ENCODE peak calls at places on chromosomes 2 and 18, in eight cellular contexts. P is breast epithelium, L is astrocyte of the spinal cord, Z is A549, Y is stomach, C is ovary, Q is GM23338, I is fibroblast of mammary gland. E is an unnamed sample.

GRCh38 chr2:108575132-108575966 is 41.1 kb downstream of the LIMS1 start:
- DNase-seq in P (no peak), Q (peak), Y (no peak), Z (peak), I (peak), L (peak), C (no peak), E (no peak)

GRCh38 chr2:206433686-206434085 is 9.6 kb upstream of the ADAM23 start:
- DNase-seq in Z (no peak), P (no peak), Y (no peak), L (no peak), Q (no peak), I (no peak), C (no peak), E (no peak)

GRCh38 chr2:201414099-201415023 is 36.9 kb downstream of the TRAK2 start:
- DNase-seq in C (no peak), L (peak), Q (no peak), I (peak), P (no peak), Z (no peak), Y (no peak), E (no peak)

GRCh38 chr2:163658556-163658955 is 77.3 kb downstream of the FIGN start:
- DNase-seq in I (no peak), Z (no peak), Y (no peak), Q (peak), P (no peak), C (no peak), L (no peak), E (no peak)

GRCh38 chr2:74399785-74400184 is 19.7 kb upstream of the DCTN1 start:
- DNase-seq in I (peak), Y (no peak), C (no peak), Z (peak), L (peak), P (no peak), Q (peak), E (no peak)

GRCh38 chr18:22141211-22141610 is 28.2 kb upstream of the GATA6 start:
- DNase-seq in Q (no peak), Y (no peak), C (no peak), P (no peak), L (no peak), Z (no peak), I (peak), E (no peak)

GRCh38 chr18:76443519-76444435 is 51.3 kb downstream of the ZNF516 start:
- DNase-seq in Y (no peak), L (no peak), Z (no peak), P (no peak), C (no peak), Q (no peak), I (no peak), E (no peak)

GRCh38 chr18:56374005-56374655 is 264.3 kb downstream of the TXNL1 start:
- DNase-seq in L (peak), Q (no peak), Z (peak), Y (no peak), C (no peak), I (no peak), P (no peak), E (no peak)

GRCh38 chr2:157059036-157059435 is 198.5 kb upstream of the GALNT5 start:
- DNase-seq in Z (no peak), Y (no peak), C (no peak), Q (no peak), L (no peak), P (no peak), I (no peak), E (no peak)

GRCh38 chr2:181396575-181397062 is 60.6 kb upstream of the ITGA4 start:
- DNase-seq in Z (no peak), Y (no peak), C (no peak), P (no peak), I (peak), L (peak), Q (no peak), E (no peak)

GRCh38 chr2:26562811-26563645 is 78.1 kb downstream of the CIB4 start:
- DNase-seq in P (peak), C (no peak), Y (peak), Q (peak), L (peak), I (peak), Z (no peak), E (no peak)

GRCh38 chr18:33101316-33101715 is 328.5 kb upstream of the KLHL14 start:
- DNase-seq in Q (no peak), I (no peak), Z (no peak), Y (no peak), P (no peak), C (no peak), L (no peak), E (no peak)

GRCh38 chr2:203809084-203809521 is 58.5 kb upstream of the CTLA4 start:
- DNase-seq in I (peak), Z (no peak), L (peak), P (no peak), C (no peak), Y (no peak), Q (no peak), E (no peak)

GRCh38 chr2:206343816-206344215 is 69.4 kb downstream of the ZDBF2 start:
- DNase-seq in I (no peak), C (no peak), Q (no peak), L (no peak), P (no peak), Z (no peak), Y (no peak), E (no peak)

GRCh38 chr18:75123113-75123512 is 85.8 kb downstream of the PTGR3 start:
- DNase-seq in Z (no peak), P (no peak), C (no peak), Y (no peak), L (no peak), I (no peak), Q (no peak), E (no peak)

GRCh38 chr2:171451074-171451473 is 17.0 kb downstream of the DCAF17 start:
- DNase-seq in L (no peak), Q (no peak), Z (no peak), C (no peak), P (no peak), I (no peak), Y (no peak), E (no peak)

GRCh38 chr2:54469484-54470053 is 13.4 kb downstream of the SPTBN1 start:
- DNase-seq in Y (no peak), C (no peak), Q (peak), I (no peak), Z (no peak), L (no peak), P (no peak), E (peak)

GRCh38 chr2:235498556-235499305 is 4.9 kb downstream of the AGAP1 start:
- DNase-seq in L (peak), C (no peak), I (peak), Z (peak), P (no peak), Y (no peak), Q (peak), E (peak)

GRCh38 chr2:179017958-179018357 is 32.0 kb downstream of the CCDC141 start:
- DNase-seq in L (no peak), P (no peak), Z (no peak), Y (no peak), I (no peak), Q (no peak), C (no peak), E (no peak)

GRCh38 chr2:8986327-8986976 is 17.0 kb downstream of the MBOAT2 start:
- DNase-seq in P (no peak), I (no peak), Q (peak), L (no peak), C (no peak), Z (peak), Y (no peak), E (peak)

GRCh38 chr2:33441235-33441810 is 35.1 kb upstream of the RASGRP3 start:
- DNase-seq in P (no peak), Z (peak), Y (no peak), L (peak), Q (peak), I (peak), C (peak), E (peak)

GRCh38 chr18:68847219-68847860 is 49.5 kb downstream of the CCDC102B start:
- DNase-seq in P (no peak), C (no peak), L (peak), Z (peak), Y (no peak), I (peak), Q (peak), E (no peak)

GRCh38 chr18:59359576-59359952 is 499 bp upstream of the LMAN1 start:
- DNase-seq in L (no peak), Y (no peak), C (no peak), Q (no peak), P (no peak), I (no peak), Z (no peak), E (no peak)

GRCh38 chr2:202185816-202186221 is 52.6 kb downstream of the SUMO1 start:
- DNase-seq in Z (no peak), L (no peak), C (no peak), Y (no peak), I (no peak), Q (no peak), P (no peak), E (no peak)

GRCh38 chr2:54574107-54574859 is 118.2 kb downstream of the SPTBN1 start:
- DNase-seq in L (no peak), Z (peak), Y (peak), Q (no peak), P (no peak), C (no peak), I (peak), E (no peak)

GRCh38 chr2:237886702-237887481 is 27.5 kb downstream of the RAMP1 start:
- DNase-seq in C (peak), P (no peak), L (peak), Q (no peak), I (peak), Y (no peak), Z (no peak), E (no peak)

GRCh38 chr2:236659758-236660150 is 90.1 kb downstream of the ACKR3 start:
- DNase-seq in P (no peak), I (peak), L (peak), Z (peak), Q (no peak), C (no peak), Y (no peak), E (no peak)

GRCh38 chr2:239787651-239788050 is 237.5 kb downstream of the NDUFA10 start:
- DNase-seq in P (no peak), L (no peak), Y (no peak), Z (no peak), I (no peak), C (no peak), Q (no peak), E (no peak)
- TF ChIP-seq CTCF in P (no peak), L (no peak), Y (no peak), Z (no peak), I (no peak), C (no peak), Q (no peak), E (no peak)

DNA sequence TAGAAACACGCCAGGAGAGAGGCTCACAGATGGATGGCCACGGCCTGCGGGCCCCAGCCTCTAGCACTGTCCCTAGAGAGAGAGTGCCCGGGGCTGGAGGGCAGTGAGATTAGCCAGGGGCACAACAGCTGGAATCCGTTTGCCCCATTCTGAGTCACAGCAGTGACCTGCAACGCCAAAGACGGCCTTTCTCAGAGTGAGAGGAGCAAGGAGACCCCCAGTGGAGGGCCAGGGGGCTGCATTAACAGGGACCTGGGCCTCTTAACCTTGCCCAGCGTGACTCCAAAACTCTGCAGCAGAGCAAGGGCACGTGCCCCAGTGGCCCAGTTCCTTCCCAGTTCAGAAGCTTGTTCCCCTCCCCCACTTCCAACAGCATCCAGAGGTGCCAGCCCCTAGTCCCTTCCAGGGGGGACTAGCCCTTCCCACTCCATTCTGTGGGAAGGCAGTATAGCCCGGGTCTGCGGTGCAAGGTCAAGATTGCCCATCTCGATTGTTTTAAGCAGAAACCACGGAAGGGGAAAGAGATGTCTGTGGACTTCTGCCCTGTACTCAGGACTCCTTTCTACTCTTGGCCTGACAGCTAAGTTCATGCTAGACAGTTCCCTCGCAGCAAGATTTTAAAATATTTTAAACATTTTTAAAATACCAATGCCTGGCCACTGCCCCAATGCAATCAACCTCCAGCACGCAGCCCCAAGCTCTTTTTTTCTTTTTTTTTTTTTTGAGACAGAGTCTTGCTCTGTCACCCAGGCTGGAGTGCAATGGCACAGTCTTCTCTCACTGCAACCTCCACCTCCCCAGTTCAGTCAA is 50.9 kb upstream of the BIN1 start:
- DNase-seq in Q (peak), Y (peak), I (no peak), P (no peak), Z (no peak), C (no peak), L (no peak), E (peak)
- TF ChIP-seq CTCF in Q (peak), Y (no peak), I (no peak), P (no peak), Z (no peak), C (no peak), L (peak), E (peak)

DNA sequence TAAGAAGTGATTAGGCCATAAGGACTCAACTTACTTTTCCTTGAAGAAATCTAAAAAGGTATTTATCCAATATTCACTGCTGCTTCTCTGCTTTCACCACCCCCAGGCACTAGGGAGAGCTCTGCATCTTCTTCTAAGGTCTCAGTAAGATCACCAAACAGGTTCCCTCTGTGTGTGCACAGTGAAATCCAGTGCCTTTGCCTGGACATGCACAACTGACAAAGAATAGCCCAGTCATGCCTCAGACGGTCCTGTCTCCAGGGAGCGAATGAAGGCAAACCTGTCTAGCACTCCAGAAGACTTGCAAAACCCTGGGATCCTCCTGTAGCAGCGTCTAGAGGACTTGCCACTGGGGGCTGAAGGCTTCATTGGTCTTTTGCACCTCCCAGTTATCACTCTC is 344.5 kb upstream of the LRATD1 start:
- DNase-seq in Z (peak), Q (no peak), P (peak), L (no peak), C (no peak), I (no peak), Y (no peak), E (no peak)
- TF ChIP-seq CTCF in Z (no peak), Q (peak), P (no peak), L (no peak), C (no peak), I (no peak), Y (no peak), E (no peak)

GRCh38 chr2:133532919-133533318 is 35.3 kb downstream of the NCKAP5 start:
- DNase-seq in P (no peak), Y (no peak), Z (peak), C (no peak), I (peak), L (peak), Q (no peak), E (no peak)
- TF ChIP-seq CTCF in P (no peak), Y (no peak), Z (no peak), C (no peak), I (no peak), L (no peak), Q (no peak), E (no peak)

DNA sequence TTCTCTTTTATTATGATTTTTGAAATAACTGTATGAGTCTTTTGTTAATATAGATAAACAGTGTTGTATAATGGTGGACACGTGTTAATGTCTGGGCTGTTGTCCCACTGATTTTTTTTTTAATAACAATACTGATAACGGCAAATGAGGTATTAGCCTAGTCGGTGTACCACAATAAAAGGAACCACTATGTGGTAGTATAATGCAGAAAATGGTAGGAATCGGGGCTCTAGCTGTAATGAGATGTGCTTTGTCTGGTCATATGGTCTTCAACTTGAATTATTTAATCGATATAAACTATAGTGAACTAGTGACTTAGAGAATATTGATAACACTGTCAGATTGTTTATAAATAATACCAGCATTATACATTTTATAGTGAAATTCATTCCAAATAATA is 517.9 kb upstream of the SPHKAP start:
- DNase-seq in Q (no peak), C (no peak), P (no peak), Y (no peak), L (peak), Z (no peak), I (peak), E (no peak)
- TF ChIP-seq CTCF in Q (peak), C (no peak), P (no peak), Y (no peak), L (peak), Z (no peak), I (peak), E (no peak)

DNA sequence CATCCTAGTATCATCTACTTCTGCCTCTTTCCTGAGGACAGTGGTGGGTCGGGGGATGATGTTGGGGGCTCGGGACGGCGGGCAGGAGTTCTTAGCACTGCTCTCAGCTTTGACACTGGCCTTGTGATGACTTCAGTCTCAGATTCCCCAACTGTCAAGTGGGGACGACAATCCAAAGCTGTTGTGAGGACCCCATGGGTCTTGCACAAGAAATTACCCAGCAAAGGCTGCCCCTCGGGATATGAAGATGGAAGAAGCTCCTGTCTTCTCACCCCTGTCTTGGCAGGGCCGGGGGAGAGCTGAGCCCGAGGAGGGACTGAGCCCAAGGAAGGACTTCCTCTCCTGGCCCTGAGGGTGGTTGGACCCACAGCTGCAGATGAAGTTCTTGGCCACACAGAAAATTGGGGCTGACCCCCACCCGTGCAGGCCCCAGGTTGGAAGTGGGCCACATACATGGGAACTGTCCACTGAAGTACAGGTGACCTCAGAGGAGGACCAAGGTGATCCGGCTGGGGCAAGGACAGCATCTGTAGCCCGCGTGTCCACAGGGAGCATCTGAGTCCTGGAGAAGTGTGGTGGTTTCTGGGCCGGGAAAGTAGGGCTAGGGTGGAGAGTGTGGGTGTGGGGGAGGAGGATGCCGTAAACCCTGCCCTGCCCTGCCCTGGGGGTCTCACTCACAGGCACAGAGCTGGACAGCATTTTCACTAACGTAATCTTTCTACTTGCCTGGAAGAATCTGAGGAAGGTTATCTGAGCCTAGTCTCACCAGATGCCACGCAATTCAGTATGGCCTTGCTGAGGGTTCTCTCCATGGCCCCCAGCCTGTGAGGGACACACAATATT is 50.8 kb downstream of the INHBB start:
- DNase-seq in I (no peak), Z (no peak), C (peak), Q (no peak), Y (peak), P (no peak), L (no peak), E (no peak)
- TF ChIP-seq CTCF in I (no peak), Z (no peak), C (no peak), Q (no peak), Y (no peak), P (no peak), L (no peak), E (no peak)

GRCh38 chr2:176784633-176785193 is 427.9 kb upstream of the HNRNPA3 start:
- DNase-seq in Y (no peak), Z (no peak), C (no peak), I (no peak), P (no peak), L (no peak), Q (no peak), E (no peak)

GRCh38 chr2:176779917-176780316 is 432.7 kb upstream of the HNRNPA3 start:
- DNase-seq in Q (no peak), C (no peak), L (no peak), Y (no peak), I (no peak), P (no peak), Z (no peak), E (no peak)

GRCh38 chr2:176781570-176782217 is 430.9 kb upstream of the HNRNPA3 start:
- DNase-seq in I (no peak), C (no peak), Z (no peak), Q (no peak), L (no peak), P (no peak), Y (no peak), E (no peak)
- TF ChIP-seq CTCF in I (no peak), C (no peak), Z (no peak), Q (no peak), L (no peak), P (no peak), Y (no peak), E (no peak)

DNA sequence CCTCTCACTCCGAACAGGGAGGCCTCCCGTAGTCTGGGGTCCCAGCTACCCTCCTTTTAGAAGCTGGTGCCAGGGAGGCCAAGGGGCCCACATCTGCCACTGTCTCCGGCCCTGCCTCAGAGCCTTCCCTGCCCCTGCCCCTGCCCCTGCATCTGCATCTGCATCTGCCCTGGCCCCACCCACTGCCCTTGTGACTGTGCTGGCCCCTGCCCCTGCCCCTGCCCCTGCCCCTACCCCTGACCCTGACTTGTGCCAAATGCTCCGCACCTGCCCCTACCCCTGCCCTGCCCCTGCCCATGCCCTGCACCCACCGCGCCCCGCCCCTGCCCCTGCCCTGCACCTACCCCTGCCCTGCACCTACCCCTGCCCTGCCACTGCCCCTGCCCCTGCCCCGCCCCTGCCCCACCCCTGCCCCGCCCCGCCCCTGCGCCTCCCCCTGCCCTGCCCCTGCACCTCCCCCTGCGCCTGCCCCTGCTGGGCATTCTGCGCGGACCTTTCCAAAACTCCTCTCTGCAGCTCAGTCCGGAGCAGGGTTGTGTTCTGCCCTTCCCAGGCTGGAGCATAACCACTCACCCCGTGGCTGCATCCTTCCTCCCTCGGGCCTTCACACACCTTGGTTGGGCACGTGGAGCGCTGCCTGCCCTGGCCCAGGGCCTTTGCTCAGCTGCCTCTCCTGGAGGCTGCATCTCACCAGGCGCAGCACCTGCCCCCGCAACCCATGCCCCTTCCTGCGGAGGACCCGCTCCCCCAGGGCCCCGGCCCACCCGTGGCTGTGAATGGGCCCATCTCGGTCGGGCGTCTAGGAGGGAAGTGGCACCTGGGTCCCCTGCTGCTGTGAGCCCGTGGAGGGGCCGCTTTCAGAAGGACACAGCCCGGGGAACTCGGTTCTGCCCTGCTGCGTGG is 5.4 kb downstream of the SNTG2 start:
- DNase-seq in Q (peak), C (no peak), Y (no peak), I (no peak), P (no peak), Z (no peak), L (no peak), E (no peak)
- TF ChIP-seq CTCF in Q (no peak), C (no peak), Y (no peak), I (no peak), P (no peak), Z (no peak), L (no peak), E (no peak)

E was measured in endothelial cell.